ENCODE peak calls at places on chromosomes 5 and 9, in four cellular contexts. I, J, S and E are unnamed samples.

GRCh38 chr5:139445325-139446170 is 6.2 kb upstream of the DNAJC18 start:
- DNase-seq in I (no peak), J (no peak), S (no peak), E (no peak)

GRCh38 chr5:158875272-158875679 is 224.4 kb downstream of the EBF1 start:
- DNase-seq in I (no peak), J (no peak), S (no peak), E (no peak)

GRCh38 chr5:179367491-179367890 is 22.2 kb upstream of the ADAMTS2 start:
- DNase-seq in I (no peak), J (no peak), S (no peak), E (no peak)

GRCh38 chr9:127097683-127098082 is 24.8 kb downstream of the ANGPTL2 start:
- DNase-seq in I (no peak), J (no peak), S (no peak), E (no peak)

GRCh38 chr5:179131321-179131835 is 71.2 kb downstream of the ZNF354C start:
- DNase-seq in I (no peak), J (no peak), S (no peak), E (no peak)

GRCh38 chr9:126292736-126293521 is 33.7 kb upstream of the MVB12B start:
- DNase-seq in I (no peak), J (no peak), S (no peak), E (no peak)

GRCh38 chr5:93721511-93721910 is 19.9 kb downstream of the POU5F2 start:
- DNase-seq in I (no peak), J (no peak), S (no peak), E (no peak)

GRCh38 chr5:2752059-2752874 is 790 bp upstream of the IRX2 start:
- DNase-seq in I (no peak), J (no peak), S (peak), E (peak)

GRCh38 chr5:95178046-95178651 is 106.7 kb downstream of the MCTP1 start:
- DNase-seq in I (peak), J (no peak), S (no peak), E (no peak)

GRCh38 chr5:86981898-86982297 is 285.8 kb upstream of the RASA1 start:
- DNase-seq in I (no peak), J (no peak), S (no peak), E (no peak)

GRCh38 chr5:104573979-104574709 is 1011.6 kb upstream of the NUDT12 start:
- DNase-seq in I (no peak), J (no peak), S (no peak), E (no peak)

GRCh38 chr9:93128715-93129224 is 5.3 kb downstream of the NINJ1 start:
- DNase-seq in I (no peak), J (no peak), S (no peak), E (no peak)

GRCh38 chr9:12849486-12850010 is 74.7 kb downstream of the LURAP1L start:
- DNase-seq in I (no peak), J (no peak), S (no peak), E (no peak)

GRCh38 chr9:124010665-124011321 is 775 bp upstream of the LHX2 start:
- DNase-seq in I (no peak), J (no peak), S (no peak), E (no peak)

GRCh38 chr9:17776735-17777134 is 197.9 kb downstream of the SH3GL2 start:
- DNase-seq in I (no peak), J (no peak), S (peak), E (peak)

GRCh38 chr5:41794478-41794877 is 75.7 kb downstream of the OXCT1 start:
- DNase-seq in I (no peak), J (no peak), S (no peak), E (no peak)

GRCh38 chr5:169670769-169671525 is 33.9 kb downstream of the DOCK2 start:
- DNase-seq in I (no peak), J (no peak), S (no peak), E (no peak)

GRCh38 chr5:116696356-116696755 is 121.7 kb upstream of the SEMA6A start:
- DNase-seq in I (no peak), J (no peak), S (no peak), E (no peak)

GRCh38 chr5:141513627-141514329 is 24.9 kb downstream of the PCDHGC5 start:
- DNase-seq in I (no peak), J (peak), S (no peak), E (no peak)

GRCh38 chr5:141514330-141515111 is 25.6 kb downstream of the PCDHGC5 start:
- DNase-seq in I (peak), J (no peak), S (no peak), E (no peak)

GRCh38 chr5:141516648-141517025 is 27.8 kb downstream of the PCDHGC5 start:
- DNase-seq in I (no peak), J (no peak), S (no peak), E (no peak)

GRCh38 chr5:141515946-141516647 is 27.2 kb downstream of the PCDHGC5 start:
- DNase-seq in I (no peak), J (no peak), S (no peak), E (no peak)

GRCh38 chr5:141515141-141515540 is 26.3 kb downstream of the PCDHGC5 start:
- DNase-seq in I (no peak), J (no peak), S (no peak), E (no peak)
- TF ChIP-seq EP300 in I (no peak), J (no peak), S (no peak), E (no peak)

DNA sequence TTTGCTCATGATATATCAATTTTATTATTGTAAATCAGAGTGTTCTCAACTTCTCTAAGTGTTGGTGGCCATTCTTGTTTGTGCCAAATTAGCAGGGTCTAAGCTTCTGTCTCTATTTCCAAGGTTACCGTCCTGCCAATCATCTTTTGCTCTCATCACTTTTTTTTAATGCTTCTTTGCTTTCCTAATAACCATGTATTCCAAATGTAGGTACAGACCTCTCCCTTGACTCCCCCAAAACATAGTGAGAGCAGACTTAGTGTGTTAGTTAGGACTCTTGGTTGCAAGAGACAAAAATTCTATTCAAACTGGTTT is 17.9 kb upstream of the DCP2 start:
- DNase-seq in I (no peak), J (no peak), S (no peak), E (no peak)
- H3K4me3 ChIP-seq in I (no peak), J (no peak), S (no peak), E (no peak)

GRCh38 chr5:172859966-172860365 is 25.9 kb downstream of the ERGIC1 start:
- DNase-seq in I (no peak), J (no peak), S (peak), E (no peak)

GRCh38 chr5:172857982-172858381 is 23.9 kb downstream of the ERGIC1 start:
- DNase-seq in I (no peak), J (no peak), S (no peak), E (no peak)

GRCh38 chr5:172858511-172858989 is 24.5 kb downstream of the ERGIC1 start:
- DNase-seq in I (no peak), J (no peak), S (peak), E (no peak)

GRCh38 chr5:172860520-172861443 is 26.7 kb downstream of the ERGIC1 start:
- DNase-seq in I (no peak), J (peak), S (peak), E (peak)

DNA sequence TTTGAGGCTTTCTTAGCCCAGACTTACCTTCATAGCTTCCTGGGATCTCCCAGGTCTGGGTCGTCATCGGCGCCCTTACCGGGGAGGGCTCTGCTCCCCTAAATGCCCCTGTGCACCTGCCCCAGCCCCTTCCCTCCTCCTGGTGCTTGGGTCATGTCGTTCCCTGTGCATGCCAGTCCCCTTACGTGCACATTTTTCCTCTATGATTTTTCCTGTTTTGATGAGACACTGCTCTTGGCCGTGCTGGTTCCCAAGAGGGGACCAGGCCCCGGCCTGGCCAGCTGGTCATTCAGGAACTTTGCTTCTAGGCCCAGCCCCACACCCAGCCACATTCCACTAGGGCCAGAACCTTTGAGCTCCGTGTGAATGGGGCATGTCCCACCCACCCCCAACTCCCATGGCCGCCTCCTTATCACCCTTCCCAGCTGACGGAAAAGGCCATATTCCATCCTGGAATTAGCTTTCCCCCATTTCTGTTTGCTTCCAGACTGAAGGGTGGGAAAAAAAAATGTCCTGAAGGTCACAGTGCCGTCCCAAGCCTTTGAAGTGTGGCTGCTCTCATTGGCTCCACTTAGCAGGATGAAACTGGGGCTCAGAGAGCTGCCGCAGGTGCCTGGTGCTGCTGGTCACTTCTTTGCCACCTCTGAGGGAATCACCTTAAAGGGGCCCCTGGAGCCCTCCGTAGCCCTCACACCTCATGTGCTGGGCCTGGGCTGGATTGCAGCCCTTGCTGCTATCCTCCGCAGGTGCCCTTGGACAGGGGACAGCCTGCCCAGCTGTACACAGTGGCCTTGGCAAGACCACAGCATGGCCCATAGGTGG is 25.1 kb downstream of the ERGIC1 start:
- DNase-seq in I (no peak), J (peak), S (peak), E (no peak)
- TF ChIP-seq POLR2AphosphoS5 in I (no peak), J (no peak), S (peak), E (peak)

DNA sequence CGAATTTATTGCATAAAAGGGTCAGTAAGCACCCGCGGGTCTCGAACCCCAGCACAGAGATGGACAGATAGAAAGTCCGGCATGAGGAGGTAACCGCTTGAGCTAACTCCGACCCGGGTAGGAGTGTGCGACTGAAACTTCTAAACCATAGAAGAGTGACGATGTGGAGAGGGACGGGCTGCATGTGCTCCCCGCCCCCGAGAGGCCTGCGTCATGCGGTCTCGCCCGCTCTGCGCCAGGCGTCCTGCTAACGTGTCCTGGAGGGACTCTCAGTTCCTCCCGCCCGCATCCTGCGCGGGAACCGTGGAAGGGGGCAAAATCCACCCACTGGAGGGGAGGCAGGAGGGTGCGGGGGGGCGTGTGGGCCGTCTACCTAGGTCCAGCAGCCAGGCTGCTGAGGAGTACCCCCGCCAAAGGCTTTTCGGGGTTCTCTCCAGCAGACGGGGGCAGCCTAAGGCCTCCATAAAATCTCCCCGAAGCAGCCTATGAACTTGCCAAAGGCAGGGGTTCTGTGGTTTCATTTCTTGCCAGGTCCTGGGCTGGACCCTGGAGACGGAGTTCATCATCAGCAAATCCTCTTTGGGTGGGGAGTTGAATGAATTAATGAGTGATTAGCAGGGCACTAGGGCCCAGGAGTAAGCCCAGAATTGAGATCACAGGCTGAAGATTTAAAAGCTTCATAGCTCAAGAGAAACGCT is 51.8 kb downstream of the TGFBI start:
- DNase-seq in I (peak), J (peak), S (peak), E (peak)
- TF ChIP-seq EP300 in I (no peak), J (no peak), S (peak), E (no peak)

GRCh38 chr9:33498387-33498786 is 24.7 kb upstream of the NOL6 start:
- DNase-seq in I (no peak), J (no peak), S (no peak), E (no peak)
- H3K4me3 ChIP-seq in I (no peak), J (no peak), S (no peak), E (no peak)